ENCODE peak calls at places on chromosomes 16 and 17, in nine cellular contexts. F is Caco-2, Q is heart right ventricle, Z is astrocyte of the cerebellum, Y is bronchial epithelial cell, T is Calu3, L is colonic mucosa, W is astrocyte of the spinal cord, M is nephron progenitor cell. K is an unnamed sample.

GRCh38 chr16:81731636-81732035 is 47.5 kb upstream of the PLCG2 start:
- DNase-seq in L (no peak), Z (no peak), W (no peak), M (no peak), Y (no peak), T (no peak), Q (no peak), F (no peak), K (no peak)

GRCh38 chr17:2151634-2152033 is 96.7 kb downstream of the HIC1 start:
- DNase-seq in Z (no peak), T (no peak), F (no peak), L (no peak), Y (no peak), M (no peak), Q (no peak), W (peak; percentile 28), K (no peak)

GRCh38 chr17:66954632-66955031 is 9.9 kb upstream of the CACNG4 start:
- DNase-seq in F (no peak), Q (no peak), Z (no peak), M (no peak), T (no peak), W (no peak), L (no peak), Y (no peak), K (no peak)

GRCh38 chr16:26963109-26963508 is 103.6 kb upstream of the C16orf82 start:
- DNase-seq in T (no peak), F (no peak), L (peak; percentile 18), W (no peak), Q (no peak), Y (no peak), M (peak; percentile 9), Z (no peak), K (no peak)

GRCh38 chr17:78132767-78133178 is 2.2 kb downstream of the TMC8 start:
- DNase-seq in Z (no peak), L (no peak), F (no peak), Y (no peak), W (no peak), T (no peak), Q (no peak), M (no peak), K (no peak)

GRCh38 chr17:28738680-28739384 is 5.0 kb upstream of the TRAF4 start:
- DNase-seq in Z (no peak), F (no peak), W (no peak), T (no peak), L (no peak), Y (no peak), M (no peak), Q (no peak), K (peak; percentile 57)

GRCh38 chr17:42866216-42866615 is 15.2 kb downstream of the AOC3 start:
- DNase-seq in T (no peak), M (no peak), Z (no peak), Q (no peak), Y (no peak), L (no peak), W (no peak), F (no peak), K (no peak)

GRCh38 chr17:35116845-35117244 is 2.8 kb downstream of the RAD51D start:
- DNase-seq in F (no peak), M (no peak), Z (no peak), Y (no peak), Q (no peak), L (no peak), T (no peak), W (peak; percentile 7), K (no peak)

GRCh38 chr17:73422121-73422520 is 110.3 kb upstream of the CDC42EP4 start:
- DNase-seq in T (no peak), Y (no peak), L (no peak), W (no peak), Z (no peak), Q (no peak), F (no peak), M (no peak), K (no peak)

GRCh38 chr16:17460890-17461289 is 9.9 kb downstream of the XYLT1 start:
- DNase-seq in Y (no peak), Z (no peak), T (no peak), M (no peak), W (no peak), L (no peak), F (no peak), Q (no peak), K (no peak)

GRCh38 chr16:3498988-3499387 is 1.8 kb upstream of the CLUAP1 start:
- DNase-seq in W (no peak), M (no peak), Z (no peak), T (no peak), F (no peak), Q (no peak), Y (no peak), L (no peak), K (no peak)

GRCh38 chr17:68587847-68588246 is 13.3 kb downstream of the FAM20A start:
- DNase-seq in L (no peak), M (no peak), Q (no peak), Y (no peak), Z (no peak), W (no peak), T (no peak), F (no peak), K (no peak)

GRCh38 chr17:63826468-63827001 is 696 bp upstream of the PSMC5 start:
- DNase-seq in Z (no peak), Y (no peak), L (no peak), M (peak; percentile 27), Q (no peak), W (peak; percentile 49), T (no peak), F (no peak), K (no peak)

GRCh38 chr16:3767333-3767977 is 50.1 kb upstream of the TRAP1 start:
- DNase-seq in T (no peak), Z (no peak), Y (no peak), Q (no peak), W (no peak), M (no peak), F (no peak), L (no peak), K (no peak)

DNA sequence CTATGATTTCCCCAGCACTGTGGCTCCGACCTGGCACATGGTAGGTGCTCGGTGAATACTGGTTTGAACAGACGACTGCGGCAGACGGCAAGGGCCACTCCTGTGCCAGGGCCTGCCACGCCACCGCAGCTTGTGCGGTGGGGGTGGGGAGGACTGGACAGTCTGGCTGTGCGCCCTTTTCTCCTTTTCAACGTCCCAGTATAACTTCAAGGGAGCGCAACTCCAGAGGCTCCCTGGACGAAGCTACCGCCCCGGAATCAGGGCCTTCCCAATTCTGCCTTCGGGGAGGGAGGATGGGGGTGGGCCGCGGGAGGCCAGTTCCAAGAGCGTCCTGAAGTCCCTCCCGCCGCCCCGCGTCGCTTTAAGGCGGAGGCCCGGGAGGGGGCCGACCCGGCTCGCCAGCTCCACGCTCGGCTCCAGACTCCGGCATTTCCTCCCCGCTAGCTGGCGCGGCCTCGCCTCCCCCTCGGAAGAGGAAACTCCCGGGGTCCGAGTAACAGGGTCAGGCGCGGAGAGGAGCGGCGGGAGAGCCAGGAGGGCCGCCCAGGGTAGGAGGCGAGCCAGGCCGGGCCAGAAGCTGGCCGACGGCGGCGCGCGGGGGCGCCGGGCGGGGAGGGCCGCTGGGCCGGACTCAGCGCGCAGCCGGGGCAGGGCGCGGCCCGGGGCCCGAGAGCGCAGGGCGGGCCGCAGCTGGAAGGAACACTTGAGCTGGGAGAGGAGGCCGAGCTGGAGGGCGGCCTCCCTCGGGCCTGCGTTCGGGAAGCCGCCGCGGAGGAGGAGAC is at the start of gene ITPRIPL2:
- DNase-seq in Y (peak; percentile 43), M (peak; percentile 73), F (peak; percentile 78), L (peak; percentile 86), W (peak; percentile 90), Z (peak; percentile 28), T (peak; percentile 86), Q (peak; percentile 91), K (peak; percentile 66)
- TF ChIP-seq CTCF in Y (no peak), M (no peak), F (no peak), L (no peak), W (no peak), Z (no peak), T (no peak), Q (peak; percentile 19), K (no peak)

GRCh38 chr16:75130150-75130771 is 13.7 kb upstream of the LDHD start:
- DNase-seq in L (no peak), W (no peak), Q (no peak), Z (no peak), F (peak; percentile 56), Y (no peak), T (no peak), M (no peak), K (no peak)
- TF ChIP-seq CTCF in L (no peak), W (peak; percentile 6), Q (peak; percentile 49), Z (no peak), F (peak; percentile 20), Y (no peak), T (no peak), M (no peak), K (no peak)

GRCh38 chr16:55035037-55035436 is 104.4 kb downstream of the IRX5 start:
- DNase-seq in Z (no peak), F (peak; percentile 75), W (no peak), T (peak; percentile 34), Q (peak; percentile 37), L (peak; percentile 53), M (peak; percentile 76), Y (peak; percentile 28), K (peak; percentile 45)
- TF ChIP-seq CTCF in Z (peak; percentile 37), F (peak; percentile 62), W (peak; percentile 39), T (peak; percentile 11), Q (peak; percentile 49), L (peak; percentile 32), M (peak; percentile 58), Y (peak; percentile 68), K (peak; percentile 18)

GRCh38 chr17:41813039-41813680 is 356 bp downstream of the FKBP10 start:
- DNase-seq in L (no peak), M (no peak), W (no peak), Y (no peak), F (no peak), Z (no peak), Q (no peak), T (no peak), K (no peak)

GRCh38 chr17:41812176-41813038 is at the start of gene FKBP10:
- DNase-seq in F (peak; percentile 88), Y (peak; percentile 47), Q (peak; percentile 64), L (peak; percentile 55), W (peak; percentile 95), Z (peak; percentile 74), T (peak; percentile 69), M (peak; percentile 90), K (peak; percentile 64)

GRCh38 chr17:41810659-41811548 is 845 bp downstream of the P3H4 start:
- DNase-seq in Z (no peak), F (no peak), L (no peak), M (peak; percentile 55), T (no peak), W (no peak), Q (no peak), Y (no peak), K (no peak)

GRCh38 chr17:41813699-41814124 is 908 bp downstream of the FKBP10 start:
- DNase-seq in Z (no peak), T (no peak), L (no peak), Q (no peak), F (no peak), Y (no peak), M (no peak), W (no peak), K (no peak)

DNA sequence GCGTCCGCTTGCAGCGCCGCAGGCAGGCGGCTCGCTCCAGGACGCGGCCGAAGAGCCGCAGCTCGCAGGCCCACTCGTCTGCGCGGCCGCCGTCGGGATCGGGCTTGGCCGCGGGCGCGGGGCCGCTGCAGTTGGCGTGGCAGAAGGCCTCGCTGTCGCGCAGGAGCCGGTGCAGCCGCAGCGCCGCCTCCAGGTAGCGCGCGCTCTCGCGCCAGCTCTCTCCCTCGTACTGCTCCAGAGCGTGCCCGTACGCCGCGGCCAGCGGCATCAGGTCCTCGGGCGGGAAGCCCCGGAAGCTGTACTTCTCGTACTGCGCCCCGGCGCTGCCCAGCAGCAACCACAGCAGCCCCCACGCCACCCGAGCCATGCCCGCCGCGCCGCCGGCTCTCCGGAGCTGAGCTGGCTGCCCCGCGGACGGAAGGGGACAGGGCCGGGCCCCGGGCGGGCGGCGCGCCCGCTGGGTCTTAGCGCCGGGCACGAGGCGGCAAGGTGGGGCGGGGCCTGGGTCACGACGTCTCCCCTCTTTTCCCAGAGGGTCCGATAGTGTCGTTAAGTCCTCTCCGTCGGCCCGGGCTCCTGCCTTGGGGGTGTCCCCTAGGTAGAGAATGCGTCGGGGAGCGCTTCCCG is at the start of gene P3H4:
- DNase-seq in L (peak; percentile 86), Z (peak; percentile 49), Y (peak; percentile 66), T (peak; percentile 89), F (peak; percentile 90), W (peak; percentile 82), M (peak; percentile 80), Q (peak; percentile 83), K (peak; percentile 85)
- TF ChIP-seq CTCF in L (peak; percentile 64), Z (peak; percentile 59), Y (peak; percentile 96), T (peak; percentile 76), F (peak; percentile 83), W (peak; percentile 68), M (peak; percentile 44), Q (peak; percentile 85), K (peak; percentile 76)